ENCODE peak calls at places on chromosomes 1 and 21, in four cellular contexts. One of them, this sample, is unnamed.

GRCh38 chr1:153771841-153772593 is 3.2 kb upstream of the SLC27A3 start:
- DNase-seq in K562: peak
- DNase-seq in GM12878: no peak
- DNase-seq in HepG2: no peak
- DNase-seq in this sample: peak

GRCh38 chr1:86788300-86789206 is 84.2 kb downstream of the SH3GLB1 start:
- DNase-seq in HepG2: peak
- DNase-seq in GM12878: no peak
- DNase-seq in K562: no peak
- DNase-seq in this sample: no peak

GRCh38 chr1:222736972-222737371 is at the start of gene FAM177B:
- DNase-seq in K562: no peak
- DNase-seq in GM12878: no peak
- DNase-seq in HepG2: no peak
- DNase-seq in this sample: no peak

GRCh38 chr1:114509596-114510234 is 1.3 kb downstream of the TRIM33 start:
- DNase-seq in GM12878: no peak
- DNase-seq in K562: no peak
- DNase-seq in HepG2: no peak
- DNase-seq in this sample: no peak

GRCh38 chr21:31837613-31838390 is 35.0 kb upstream of the HUNK start:
- DNase-seq in K562: no peak
- DNase-seq in HepG2: no peak
- DNase-seq in GM12878: no peak
- DNase-seq in this sample: no peak

GRCh38 chr1:180908084-180908765 is 4.5 kb upstream of the KIAA1614 start:
- DNase-seq in HepG2: no peak
- DNase-seq in K562: no peak
- DNase-seq in GM12878: no peak
- DNase-seq in this sample: no peak

GRCh38 chr1:205013683-205014367 is 29.2 kb upstream of the CNTN2 start:
- DNase-seq in HepG2: no peak
- DNase-seq in K562: no peak
- DNase-seq in GM12878: no peak
- DNase-seq in this sample: no peak

GRCh38 chr1:157193702-157194391 is 55.7 kb upstream of the ETV3 start:
- DNase-seq in HepG2: peak
- DNase-seq in K562: peak
- DNase-seq in GM12878: no peak
- DNase-seq in this sample: peak

GRCh38 chr1:181033799-181034391 is at the start of gene MR1:
- DNase-seq in K562: peak
- DNase-seq in HepG2: peak
- DNase-seq in GM12878: peak
- DNase-seq in this sample: peak

GRCh38 chr1:110130989-110131388 is 18.7 kb downstream of the UBL4B start:
- DNase-seq in K562: no peak
- DNase-seq in HepG2: no peak
- DNase-seq in GM12878: no peak
- DNase-seq in this sample: no peak

GRCh38 chr1:31785020-31785946 is 21.1 kb upstream of the ADGRB2 start:
- DNase-seq in GM12878: no peak
- DNase-seq in K562: no peak
- DNase-seq in HepG2: no peak
- DNase-seq in this sample: no peak

GRCh38 chr1:24155011-24155782 is 12.3 kb upstream of the IL22RA1 start:
- DNase-seq in K562: peak
- DNase-seq in HepG2: peak
- DNase-seq in GM12878: peak
- DNase-seq in this sample: peak

GRCh38 chr1:155962599-155963211 is 15.6 kb downstream of the ARHGEF2 start:
- DNase-seq in K562: no peak
- DNase-seq in GM12878: no peak
- DNase-seq in HepG2: no peak
- DNase-seq in this sample: no peak

GRCh38 chr1:97925982-97926708 is 5.3 kb upstream of the DPYD start:
- DNase-seq in K562: no peak
- DNase-seq in HepG2: no peak
- DNase-seq in GM12878: no peak
- DNase-seq in this sample: no peak

GRCh38 chr1:42046772-42047552 is 106.2 kb upstream of the GUCA2B start:
- DNase-seq in GM12878: no peak
- DNase-seq in K562: no peak
- DNase-seq in HepG2: peak
- DNase-seq in this sample: no peak

GRCh38 chr1:205715628-205716027 is 34.4 kb downstream of the NUCKS1 start:
- DNase-seq in GM12878: no peak
- DNase-seq in HepG2: no peak
- DNase-seq in K562: no peak
- DNase-seq in this sample: no peak

GRCh38 chr1:212587304-212588136 is 21.0 kb upstream of the ATF3 start:
- DNase-seq in K562: no peak
- DNase-seq in GM12878: no peak
- DNase-seq in HepG2: no peak
- DNase-seq in this sample: no peak

GRCh38 chr1:248696261-248696660 is 6.3 kb downstream of the OR14I1 start:
- DNase-seq in GM12878: no peak
- DNase-seq in HepG2: peak
- DNase-seq in K562: no peak
- DNase-seq in this sample: no peak

GRCh38 chr1:203686091-203686632 is 59.5 kb downstream of the ATP2B4 start:
- DNase-seq in K562: no peak
- DNase-seq in GM12878: no peak
- DNase-seq in HepG2: peak
- DNase-seq in this sample: no peak

GRCh38 chr1:99766378-99766800 is at the start of gene FRRS1:
- DNase-seq in GM12878: peak
- DNase-seq in K562: peak
- DNase-seq in HepG2: peak
- DNase-seq in this sample: peak

GRCh38 chr1:99767996-99768524 is 1.6 kb upstream of the FRRS1 start:
- DNase-seq in K562: no peak
- DNase-seq in HepG2: no peak
- DNase-seq in GM12878: no peak
- DNase-seq in this sample: no peak

GRCh38 chr1:99764909-99765308 is 1.5 kb downstream of the FRRS1 start:
- DNase-seq in HepG2: no peak
- DNase-seq in GM12878: no peak
- DNase-seq in K562: no peak
- DNase-seq in this sample: no peak

GRCh38 chr1:99771522-99771921 is 5.1 kb upstream of the FRRS1 start:
- DNase-seq in K562: peak
- DNase-seq in HepG2: no peak
- DNase-seq in GM12878: no peak
- DNase-seq in this sample: no peak

GRCh38 chr1:99768525-99769382 is 2.3 kb upstream of the FRRS1 start:
- DNase-seq in K562: no peak
- DNase-seq in GM12878: no peak
- DNase-seq in HepG2: no peak
- DNase-seq in this sample: no peak
- TF ChIP-seq TARDBP in K562: no peak
- TF ChIP-seq TARDBP in GM12878: no peak
- TF ChIP-seq TARDBP in HepG2: no peak
- TF ChIP-seq TARDBP in this sample: no peak

DNA sequence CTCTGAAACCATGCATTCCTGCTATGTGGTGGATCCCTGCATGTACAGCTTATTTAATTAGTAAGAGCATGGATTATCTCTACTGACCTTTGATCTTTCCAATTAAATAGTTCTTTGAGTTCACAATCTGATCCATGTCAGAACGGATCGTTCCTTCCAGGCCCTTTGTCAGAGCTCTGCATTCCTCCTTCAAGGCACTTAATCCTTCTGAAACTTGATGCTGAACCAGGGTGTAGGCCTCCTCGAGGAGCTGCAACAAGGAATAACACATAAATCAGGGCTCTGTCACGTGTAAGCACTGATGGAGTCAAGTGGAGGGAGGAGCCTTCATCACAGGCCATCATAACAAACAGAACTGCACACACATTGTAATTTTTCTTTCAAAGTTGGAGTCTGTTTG is 68.4 kb upstream of the EDEM3 start:
- DNase-seq in GM12878: no peak
- DNase-seq in K562: no peak
- DNase-seq in HepG2: no peak
- DNase-seq in this sample: peak
- TF ChIP-seq TARDBP in GM12878: no peak
- TF ChIP-seq TARDBP in K562: no peak
- TF ChIP-seq TARDBP in HepG2: no peak
- TF ChIP-seq TARDBP in this sample: no peak

GRCh38 chr1:2136386-2136821 is 58.2 kb downstream of the FAAP20 start:
- DNase-seq in GM12878: no peak
- DNase-seq in K562: no peak
- DNase-seq in HepG2: no peak
- DNase-seq in this sample: no peak
- TF ChIP-seq TARDBP in GM12878: no peak
- TF ChIP-seq TARDBP in K562: no peak
- TF ChIP-seq TARDBP in HepG2: no peak
- TF ChIP-seq TARDBP in this sample: no peak

GRCh38 chr1:14138135-14138506 is 438.1 kb downstream of the PRDM2 start:
- DNase-seq in HepG2: no peak
- DNase-seq in K562: no peak
- DNase-seq in GM12878: no peak
- DNase-seq in this sample: no peak
- TF ChIP-seq TARDBP in HepG2: no peak
- TF ChIP-seq TARDBP in K562: no peak
- TF ChIP-seq TARDBP in GM12878: no peak
- TF ChIP-seq TARDBP in this sample: no peak

DNA sequence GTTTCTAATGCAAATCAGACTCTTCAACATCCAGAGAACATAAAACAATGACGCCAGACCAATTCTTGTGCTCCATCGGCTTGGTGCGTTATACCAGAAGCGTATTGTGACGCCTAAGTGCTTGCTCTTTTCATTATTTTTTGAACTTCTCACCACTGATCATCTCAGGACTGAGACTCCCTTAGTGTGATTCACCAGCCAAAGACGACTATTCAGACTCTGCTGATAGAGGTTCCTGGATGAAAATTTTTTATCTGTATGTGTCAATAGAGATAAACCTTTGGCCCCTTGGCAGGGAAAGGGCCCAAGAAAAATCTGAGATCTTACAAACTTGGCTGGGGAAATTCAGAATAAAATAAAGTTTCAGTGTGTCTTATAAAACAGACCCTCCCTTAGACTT is 856 bp upstream of the GREM2 start:
- DNase-seq in GM12878: no peak
- DNase-seq in HepG2: no peak
- DNase-seq in K562: no peak
- DNase-seq in this sample: no peak
- TF ChIP-seq TARDBP in GM12878: no peak
- TF ChIP-seq TARDBP in HepG2: no peak
- TF ChIP-seq TARDBP in K562: no peak
- TF ChIP-seq TARDBP in this sample: no peak

GRCh38 chr1:232422098-232422497 is 207.8 kb downstream of the SIPA1L2 start:
- DNase-seq in GM12878: no peak
- DNase-seq in K562: no peak
- DNase-seq in HepG2: no peak
- DNase-seq in this sample: no peak
- TF ChIP-seq TARDBP in GM12878: no peak
- TF ChIP-seq TARDBP in K562: no peak
- TF ChIP-seq TARDBP in HepG2: no peak
- TF ChIP-seq TARDBP in this sample: no peak

DNA sequence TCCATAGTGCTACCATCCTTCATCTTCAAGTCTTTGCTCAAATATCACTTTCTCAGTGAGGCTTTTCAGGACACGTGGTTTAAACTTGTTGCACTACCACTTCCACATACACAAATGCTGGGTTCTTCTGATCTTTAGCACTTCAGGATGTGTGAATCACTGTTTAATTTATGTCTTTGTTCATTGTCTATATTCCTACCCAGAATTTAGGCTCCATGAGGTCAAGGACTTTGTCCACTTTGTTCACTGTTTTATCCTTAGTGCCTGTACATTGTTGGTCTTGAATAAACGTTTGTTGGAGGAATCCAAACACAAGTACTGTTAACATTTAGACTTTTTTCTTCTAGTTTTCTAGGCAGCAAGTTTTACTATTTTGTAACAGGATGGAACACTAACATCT is 42.6 kb upstream of the RALGPS2 start:
- DNase-seq in HepG2: peak
- DNase-seq in K562: no peak
- DNase-seq in GM12878: no peak
- DNase-seq in this sample: no peak
- TF ChIP-seq TARDBP in HepG2: peak
- TF ChIP-seq TARDBP in K562: no peak
- TF ChIP-seq TARDBP in GM12878: no peak
- TF ChIP-seq TARDBP in this sample: no peak

GRCh38 chr1:25500694-25501093 is 42.7 kb upstream of the LDLRAP1 start:
- DNase-seq in K562: no peak
- DNase-seq in HepG2: no peak
- DNase-seq in GM12878: no peak
- DNase-seq in this sample: no peak
- TF ChIP-seq TARDBP in K562: no peak
- TF ChIP-seq TARDBP in HepG2: no peak
- TF ChIP-seq TARDBP in GM12878: no peak
- TF ChIP-seq TARDBP in this sample: no peak

DNA sequence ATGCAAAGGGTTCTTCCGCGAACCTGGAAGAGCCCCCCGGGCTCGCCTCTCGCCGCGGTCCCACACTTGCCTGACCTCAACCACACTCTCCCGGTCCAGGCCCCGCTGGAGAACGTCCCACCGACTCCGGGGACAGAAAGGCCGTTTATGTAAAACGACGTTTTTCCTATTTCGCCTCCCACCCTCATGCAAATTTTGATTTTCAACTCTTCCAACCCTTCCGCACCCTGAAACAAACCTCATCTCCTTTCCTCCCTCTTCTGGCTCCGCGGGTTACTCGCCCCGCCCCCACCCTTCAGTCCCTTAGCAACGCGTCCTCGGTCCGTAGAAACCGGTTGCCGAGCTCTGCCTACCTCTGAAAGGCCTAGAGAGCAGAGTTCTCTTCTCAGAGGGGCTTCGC is at the start of gene C1orf141:
- DNase-seq in HepG2: no peak
- DNase-seq in GM12878: no peak
- DNase-seq in K562: no peak
- DNase-seq in this sample: no peak
- TF ChIP-seq TARDBP in HepG2: no peak
- TF ChIP-seq TARDBP in GM12878: no peak
- TF ChIP-seq TARDBP in K562: no peak
- TF ChIP-seq TARDBP in this sample: no peak

GRCh38 chr1:32899586-32900296 is 1.4 kb downstream of the TMEM54 start:
- DNase-seq in K562: no peak
- DNase-seq in GM12878: no peak
- DNase-seq in HepG2: no peak
- DNase-seq in this sample: no peak

GRCh38 chr1:32900371-32900955 is 726 bp downstream of the TMEM54 start:
- DNase-seq in GM12878: no peak
- DNase-seq in K562: no peak
- DNase-seq in HepG2: no peak
- DNase-seq in this sample: no peak

GRCh38 chr1:32901823-32902534 is 790 bp upstream of the TMEM54 start:
- DNase-seq in GM12878: no peak
- DNase-seq in K562: no peak
- DNase-seq in HepG2: no peak
- DNase-seq in this sample: no peak

GRCh38 chr1:32902535-32902920 is 1.3 kb upstream of the TMEM54 start:
- DNase-seq in HepG2: no peak
- DNase-seq in GM12878: no peak
- DNase-seq in K562: no peak
- DNase-seq in this sample: no peak

GRCh38 chr1:32900956-32901822 is at the start of gene TMEM54:
- DNase-seq in HepG2: no peak
- DNase-seq in GM12878: no peak
- DNase-seq in K562: peak
- DNase-seq in this sample: peak
- TF ChIP-seq TARDBP in HepG2: no peak
- TF ChIP-seq TARDBP in GM12878: no peak
- TF ChIP-seq TARDBP in K562: no peak
- TF ChIP-seq TARDBP in this sample: no peak